ENCODE peak calls at places on chromosomes 7 and 10, in four cellular contexts. D is K562, Y is HCT116, V is HepG2. G is an unnamed sample.

GRCh38 chr10:126133906-126134703 is 237.7 kb downstream of the FANK1 start:
- DNase-seq in D (no peak), Y (no peak), V (no peak), G (peak; percentile 33)

GRCh38 chr7:148893071-148893470 is 9.0 kb upstream of the EZH2 start:
- DNase-seq in D (no peak), Y (no peak), V (no peak), G (no peak)

GRCh38 chr10:121928528-121928884 is 675 bp upstream of the ATE1 start:
- DNase-seq in D (no peak), Y (no peak), V (no peak), G (no peak)

GRCh38 chr7:87948371-87948770 is 14.3 kb downstream of the ADAM22 start:
- DNase-seq in D (no peak), Y (no peak), V (no peak), G (no peak)

GRCh38 chr10:68871731-68872342 is 29.3 kb upstream of the DDX50 start:
- DNase-seq in D (no peak), Y (no peak), V (peak; percentile 46), G (no peak)

GRCh38 chr10:114681542-114681941 is 23.5 kb upstream of the ABLIM1 start:
- DNase-seq in D (no peak), Y (peak; percentile 36), V (no peak), G (no peak)

GRCh38 chr7:137882261-137882668 is 35.5 kb upstream of the DGKI start:
- DNase-seq in D (peak; percentile 89), Y (peak; percentile 85), V (no peak), G (peak; percentile 61)

GRCh38 chr7:90817846-90818245 is 221.7 kb downstream of the CDK14 start:
- DNase-seq in D (no peak), Y (no peak), V (no peak), G (no peak)

GRCh38 chr7:18086165-18087030 is 58.8 kb upstream of the PRPS1L1 start:
- DNase-seq in D (peak; percentile 36), Y (no peak), V (no peak), G (no peak)

GRCh38 chr7:157090485-157091165 is 48.1 kb upstream of the UBE3C start:
- DNase-seq in D (no peak), Y (no peak), V (no peak), G (no peak)

GRCh38 chr10:13769926-13770325 is 183.2 kb downstream of the PRPF18 start:
- DNase-seq in D (no peak), Y (no peak), V (no peak), G (no peak)

GRCh38 chr10:50556238-50557120 is 67.3 kb downstream of the SGMS1 start:
- DNase-seq in D (peak; percentile 62), Y (no peak), V (no peak), G (no peak)

GRCh38 chr7:75599244-75599771 is 107.2 kb downstream of the SPDYE5 start:
- DNase-seq in D (no peak), Y (no peak), V (no peak), G (no peak)

GRCh38 chr7:110522751-110523200 is 568.2 kb upstream of the LRRN3 start:
- DNase-seq in D (no peak), Y (no peak), V (peak; percentile 96), G (no peak)

GRCh38 chr7:78576196-78576595 is 777.6 kb downstream of the PHTF2 start:
- DNase-seq in D (no peak), Y (no peak), V (no peak), G (no peak)

GRCh38 chr10:14474656-14475055 is 143.9 kb upstream of the FRMD4A start:
- DNase-seq in D (no peak), Y (no peak), V (no peak), G (no peak)

GRCh38 chr7:41656357-41656756 is 46.5 kb downstream of the INHBA start:
- DNase-seq in D (no peak), Y (no peak), V (no peak), G (no peak)

GRCh38 chr10:103044942-103045489 is 126.9 kb downstream of the CNNM2 start:
- DNase-seq in D (no peak), Y (no peak), V (no peak), G (no peak)

GRCh38 chr7:11492307-11492706 is 339.7 kb downstream of the THSD7A start:
- DNase-seq in D (no peak), Y (no peak), V (no peak), G (no peak)

GRCh38 chr7:151086802-151087246 is 549 bp downstream of the AGAP3 start:
- DNase-seq in D (no peak), Y (no peak), V (no peak), G (no peak)

GRCh38 chr10:69901623-69902505 is 100.2 kb downstream of the COL13A1 start:
- DNase-seq in D (peak; percentile 78), Y (peak; percentile 28), V (peak; percentile 50), G (no peak)

GRCh38 chr7:128041203-128041602 is 10.0 kb upstream of the LRRC4 start:
- DNase-seq in D (no peak), Y (no peak), V (no peak), G (no peak)

GRCh38 chr10:80207768-80208385 is 2.5 kb upstream of the ANXA11 start:
- DNase-seq in D (no peak), Y (no peak), V (no peak), G (peak; percentile 42)

GRCh38 chr7:153286763-153287162 is 527.2 kb downstream of the ACTR3B start:
- DNase-seq in D (no peak), Y (no peak), V (peak; percentile 3), G (no peak)

GRCh38 chr7:81211617-81212016 is 292.8 kb upstream of the SEMA3C start:
- DNase-seq in D (no peak), Y (no peak), V (no peak), G (no peak)

GRCh38 chr10:59099536-59099935 is 76.9 kb upstream of the PHYHIPL start:
- DNase-seq in D (no peak), Y (no peak), V (no peak), G (no peak)

GRCh38 chr10:11003739-11004515 is 13.7 kb upstream of the CELF2 start:
- DNase-seq in D (no peak), Y (no peak), V (no peak), G (no peak)

GRCh38 chr7:20249924-20250323 is 32.7 kb upstream of the MACC1 start:
- DNase-seq in D (no peak), Y (no peak), V (peak; percentile 28), G (no peak)

GRCh38 chr7:74518041-74518440 is 64.3 kb downstream of the GTF2IRD1 start:
- DNase-seq in D (no peak), Y (no peak), V (no peak), G (no peak)

GRCh38 chr10:100997364-100998182 is 2.0 kb upstream of the LZTS2 start:
- DNase-seq in D (peak; percentile 82), Y (peak; percentile 76), V (peak; percentile 74), G (no peak)

GRCh38 chr7:153006452-153006851 is 246.9 kb downstream of the ACTR3B start:
- DNase-seq in D (no peak), Y (no peak), V (no peak), G (no peak)

GRCh38 chr7:105046414-105046813 is 32.4 kb downstream of the KMT2E start:
- DNase-seq in D (no peak), Y (no peak), V (no peak), G (no peak)

GRCh38 chr7:113752289-113752688 is 166.5 kb downstream of the PPP1R3A start:
- DNase-seq in D (no peak), Y (no peak), V (no peak), G (no peak)

GRCh38 chr10:97705006-97705670 is 8.4 kb upstream of the MARVELD1 start:
- DNase-seq in D (no peak), Y (no peak), V (no peak), G (no peak)

GRCh38 chr10:85492684-85493083 is 873.9 kb downstream of the GRID1 start:
- DNase-seq in D (no peak), Y (no peak), V (no peak), G (no peak)

GRCh38 chr10:79111427-79111826 is 42.7 kb downstream of the ZMIZ1 start:
- DNase-seq in D (no peak), Y (no peak), V (peak; percentile 61), G (no peak)

GRCh38 chr10:3906511-3907111 is 121.6 kb upstream of the KLF6 start:
- DNase-seq in D (no peak), Y (no peak), V (peak; percentile 84), G (peak; percentile 89)

GRCh38 chr7:33794419-33794818 is 110.9 kb upstream of the BMPER start:
- DNase-seq in D (no peak), Y (no peak), V (no peak), G (no peak)

GRCh38 chr7:148153611-148154010 is 437.0 kb upstream of the C7orf33 start:
- DNase-seq in D (no peak), Y (no peak), V (no peak), G (no peak)

GRCh38 chr10:12360461-12360860 is 11.1 kb downstream of the CAMK1D start:
- DNase-seq in D (no peak), Y (no peak), V (no peak), G (no peak)

GRCh38 chr10:133378251-133379096 is 588 bp upstream of the PAOX start:
- DNase-seq in D (peak; percentile 60), Y (no peak), V (peak; percentile 46), G (no peak)
- TF ChIP-seq REST in D (no peak), Y (no peak), V (no peak), G (no peak)

GRCh38 chr10:94217431-94217830 is 145.3 kb downstream of the NOC3L start:
- DNase-seq in D (no peak), Y (no peak), V (no peak), G (no peak)
- TF ChIP-seq SIN3A in D (no peak), Y (no peak), V (no peak), G (no peak)

GRCh38 chr7:51249187-51249945 is 67.2 kb downstream of the COBL start:
- DNase-seq in D (no peak), Y (peak; percentile 63), V (no peak), G (no peak)
- TF ChIP-seq TCF7L2 in D (no peak), Y (no peak), V (no peak), G (no peak)

GRCh38 chr7:155756322-155756721 is 55.9 kb downstream of the SHH start:
- DNase-seq in D (no peak), Y (no peak), V (no peak), G (no peak)

GRCh38 chr7:155761162-155761561 is 51.1 kb downstream of the SHH start:
- DNase-seq in D (no peak), Y (no peak), V (no peak), G (no peak)

GRCh38 chr7:155759740-155760430 is 52.4 kb downstream of the SHH start:
- DNase-seq in D (no peak), Y (no peak), V (no peak), G (no peak)

GRCh38 chr7:155755026-155755425 is 57.2 kb downstream of the SHH start:
- DNase-seq in D (no peak), Y (no peak), V (no peak), G (no peak)

DNA sequence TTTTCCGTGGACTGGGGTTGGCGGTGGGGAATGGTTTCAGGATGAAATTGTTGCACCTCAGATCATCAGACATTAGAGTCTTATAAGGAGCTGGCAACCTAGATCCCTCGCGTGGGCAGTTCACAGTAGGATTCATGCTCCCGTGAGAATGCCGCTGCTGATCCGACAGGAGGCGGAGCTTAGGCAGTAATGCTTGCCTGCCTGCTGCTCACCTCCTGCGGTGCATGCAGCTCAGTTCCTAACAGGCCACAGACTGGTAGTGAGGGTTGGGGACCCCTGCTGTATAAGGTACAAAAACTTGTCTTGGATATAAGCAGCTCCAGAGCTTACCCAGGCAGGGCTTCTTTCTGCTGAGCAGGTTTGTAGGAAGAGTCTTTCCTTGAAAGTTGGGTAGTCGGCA is 53.9 kb downstream of the SHH start:
- DNase-seq in D (no peak), Y (no peak), V (no peak), G (no peak)
- TF ChIP-seq REST in D (no peak), Y (no peak), V (no peak), G (no peak)

GRCh38 chr10:132411561-132412253 is 14.7 kb downstream of the PWWP2B start:
- DNase-seq in D (no peak), Y (no peak), V (no peak), G (no peak)
- TF ChIP-seq SIN3A in D (no peak), Y (no peak), V (no peak), G (peak; percentile 8)